ENCODE peak calls at places on chromosomes 6 and 20, in eight cellular contexts. One of them, this sample, is unnamed. For H3K36me3, the result is how much of the 10 kb centered on the place peaks cover.

GRCh38 chr20:2798814-2799213 is 1.6 kb downstream of the CPXM1 start:
- DNase-seq in CD4-positive, alpha-beta memory T cell: no peak
- DNase-seq in SK-N-SH: peak
- DNase-seq in CD8-positive, alpha-beta memory T cell: peak
- DNase-seq in gastrocnemius medialis: no peak
- DNase-seq in heart right ventricle: no peak
- DNase-seq in ovary: no peak
- DNase-seq in aorta: no peak
- DNase-seq in this sample: no peak

GRCh38 chr6:104537185-104537584 is 322.5 kb downstream of the HACE1 start:
- DNase-seq in ovary: no peak
- DNase-seq in gastrocnemius medialis: no peak
- DNase-seq in CD4-positive, alpha-beta memory T cell: no peak
- DNase-seq in CD8-positive, alpha-beta memory T cell: no peak
- DNase-seq in aorta: no peak
- DNase-seq in SK-N-SH: no peak
- DNase-seq in heart right ventricle: no peak
- DNase-seq in this sample: no peak

GRCh38 chr6:90368601-90369000 is 72.0 kb upstream of the BACH2 start:
- DNase-seq in heart right ventricle: no peak
- DNase-seq in CD8-positive, alpha-beta memory T cell: no peak
- DNase-seq in ovary: no peak
- DNase-seq in aorta: no peak
- DNase-seq in gastrocnemius medialis: no peak
- DNase-seq in SK-N-SH: no peak
- DNase-seq in CD4-positive, alpha-beta memory T cell: no peak
- DNase-seq in this sample: no peak

GRCh38 chr20:40663991-40664880 is 24.8 kb downstream of the MAFB start:
- DNase-seq in SK-N-SH: no peak
- DNase-seq in CD8-positive, alpha-beta memory T cell: no peak
- DNase-seq in aorta: no peak
- DNase-seq in heart right ventricle: no peak
- DNase-seq in ovary: no peak
- DNase-seq in gastrocnemius medialis: no peak
- DNase-seq in CD4-positive, alpha-beta memory T cell: no peak
- DNase-seq in this sample: no peak

GRCh38 chr6:144294016-144294415 is 8.9 kb downstream of the UTRN start:
- DNase-seq in ovary: no peak
- DNase-seq in heart right ventricle: no peak
- DNase-seq in CD4-positive, alpha-beta memory T cell: no peak
- DNase-seq in CD8-positive, alpha-beta memory T cell: no peak
- DNase-seq in aorta: no peak
- DNase-seq in SK-N-SH: no peak
- DNase-seq in gastrocnemius medialis: no peak
- DNase-seq in this sample: no peak

GRCh38 chr6:3334579-3334978 is 75.8 kb downstream of the PSMG4 start:
- DNase-seq in gastrocnemius medialis: no peak
- DNase-seq in SK-N-SH: peak
- DNase-seq in ovary: peak
- DNase-seq in heart right ventricle: peak
- DNase-seq in CD8-positive, alpha-beta memory T cell: no peak
- DNase-seq in aorta: peak
- DNase-seq in CD4-positive, alpha-beta memory T cell: no peak
- DNase-seq in this sample: no peak

GRCh38 chr20:50744143-50744792 is 12.9 kb downstream of the PARD6B start:
- DNase-seq in gastrocnemius medialis: peak
- DNase-seq in CD4-positive, alpha-beta memory T cell: no peak
- DNase-seq in CD8-positive, alpha-beta memory T cell: no peak
- DNase-seq in aorta: no peak
- DNase-seq in heart right ventricle: peak
- DNase-seq in ovary: peak
- DNase-seq in SK-N-SH: peak
- DNase-seq in this sample: no peak

GRCh38 chr20:18663932-18664331 is 76.1 kb downstream of the DTD1 start:
- DNase-seq in ovary: no peak
- DNase-seq in gastrocnemius medialis: no peak
- DNase-seq in aorta: no peak
- DNase-seq in CD4-positive, alpha-beta memory T cell: no peak
- DNase-seq in SK-N-SH: no peak
- DNase-seq in heart right ventricle: no peak
- DNase-seq in CD8-positive, alpha-beta memory T cell: no peak
- DNase-seq in this sample: no peak

GRCh38 chr6:166672146-166672545 is 45.1 kb upstream of the RPS6KA2 start:
- DNase-seq in CD8-positive, alpha-beta memory T cell: no peak
- DNase-seq in ovary: no peak
- DNase-seq in heart right ventricle: no peak
- DNase-seq in CD4-positive, alpha-beta memory T cell: no peak
- DNase-seq in gastrocnemius medialis: no peak
- DNase-seq in SK-N-SH: peak
- DNase-seq in aorta: no peak
- DNase-seq in this sample: no peak

GRCh38 chr6:6811151-6812002 is 222.9 kb downstream of the LY86 start:
- DNase-seq in ovary: peak
- DNase-seq in CD8-positive, alpha-beta memory T cell: no peak
- DNase-seq in SK-N-SH: no peak
- DNase-seq in gastrocnemius medialis: no peak
- DNase-seq in aorta: no peak
- DNase-seq in CD4-positive, alpha-beta memory T cell: peak
- DNase-seq in heart right ventricle: no peak
- DNase-seq in this sample: no peak

GRCh38 chr20:61850457-61850856 is 215.2 kb downstream of the TAF4 start:
- DNase-seq in ovary: no peak
- DNase-seq in SK-N-SH: no peak
- DNase-seq in CD4-positive, alpha-beta memory T cell: no peak
- DNase-seq in CD8-positive, alpha-beta memory T cell: no peak
- DNase-seq in aorta: no peak
- DNase-seq in gastrocnemius medialis: no peak
- DNase-seq in heart right ventricle: no peak
- DNase-seq in this sample: no peak

GRCh38 chr6:13395272-13396237 is 67.2 kb upstream of the TBC1D7 start:
- DNase-seq in CD4-positive, alpha-beta memory T cell: no peak
- DNase-seq in SK-N-SH: peak
- DNase-seq in gastrocnemius medialis: no peak
- DNase-seq in aorta: peak
- DNase-seq in CD8-positive, alpha-beta memory T cell: no peak
- DNase-seq in heart right ventricle: peak
- DNase-seq in ovary: peak
- DNase-seq in this sample: no peak

GRCh38 chr6:46042355-46042999 is 26.8 kb upstream of the CLIC5 start:
- DNase-seq in CD4-positive, alpha-beta memory T cell: peak
- DNase-seq in SK-N-SH: peak
- DNase-seq in ovary: no peak
- DNase-seq in CD8-positive, alpha-beta memory T cell: no peak
- DNase-seq in gastrocnemius medialis: no peak
- DNase-seq in aorta: no peak
- DNase-seq in heart right ventricle: no peak
- DNase-seq in this sample: no peak

GRCh38 chr6:30548375-30548774 is 7.9 kb downstream of the GNL1 start:
- DNase-seq in CD4-positive, alpha-beta memory T cell: no peak
- DNase-seq in aorta: no peak
- DNase-seq in ovary: no peak
- DNase-seq in SK-N-SH: no peak
- DNase-seq in gastrocnemius medialis: no peak
- DNase-seq in CD8-positive, alpha-beta memory T cell: no peak
- DNase-seq in heart right ventricle: no peak
- DNase-seq in this sample: no peak

GRCh38 chr6:114140416-114140815 is 169.5 kb upstream of the HDAC2 start:
- DNase-seq in ovary: no peak
- DNase-seq in CD4-positive, alpha-beta memory T cell: no peak
- DNase-seq in CD8-positive, alpha-beta memory T cell: no peak
- DNase-seq in heart right ventricle: no peak
- DNase-seq in aorta: no peak
- DNase-seq in gastrocnemius medialis: no peak
- DNase-seq in SK-N-SH: no peak
- DNase-seq in this sample: no peak

GRCh38 chr20:52132337-52132736 is 59.2 kb downstream of the ZFP64 start:
- DNase-seq in aorta: no peak
- DNase-seq in CD4-positive, alpha-beta memory T cell: no peak
- DNase-seq in ovary: no peak
- DNase-seq in gastrocnemius medialis: no peak
- DNase-seq in SK-N-SH: no peak
- DNase-seq in heart right ventricle: no peak
- DNase-seq in CD8-positive, alpha-beta memory T cell: no peak
- DNase-seq in this sample: no peak

GRCh38 chr6:118467181-118467580 is 80.9 kb upstream of the PLN start:
- DNase-seq in SK-N-SH: no peak
- DNase-seq in heart right ventricle: no peak
- DNase-seq in CD4-positive, alpha-beta memory T cell: no peak
- DNase-seq in CD8-positive, alpha-beta memory T cell: no peak
- DNase-seq in ovary: no peak
- DNase-seq in gastrocnemius medialis: no peak
- DNase-seq in aorta: no peak
- DNase-seq in this sample: no peak

GRCh38 chr6:118468682-118469465 is 79.2 kb upstream of the PLN start:
- DNase-seq in aorta: no peak
- DNase-seq in CD8-positive, alpha-beta memory T cell: no peak
- DNase-seq in SK-N-SH: no peak
- DNase-seq in CD4-positive, alpha-beta memory T cell: no peak
- DNase-seq in ovary: no peak
- DNase-seq in heart right ventricle: no peak
- DNase-seq in gastrocnemius medialis: no peak
- DNase-seq in this sample: no peak

GRCh38 chr6:118469468-118469867 is 78.6 kb upstream of the PLN start:
- DNase-seq in heart right ventricle: no peak
- DNase-seq in ovary: no peak
- DNase-seq in SK-N-SH: no peak
- DNase-seq in CD4-positive, alpha-beta memory T cell: no peak
- DNase-seq in aorta: no peak
- DNase-seq in CD8-positive, alpha-beta memory T cell: no peak
- DNase-seq in gastrocnemius medialis: no peak
- DNase-seq in this sample: no peak

DNA sequence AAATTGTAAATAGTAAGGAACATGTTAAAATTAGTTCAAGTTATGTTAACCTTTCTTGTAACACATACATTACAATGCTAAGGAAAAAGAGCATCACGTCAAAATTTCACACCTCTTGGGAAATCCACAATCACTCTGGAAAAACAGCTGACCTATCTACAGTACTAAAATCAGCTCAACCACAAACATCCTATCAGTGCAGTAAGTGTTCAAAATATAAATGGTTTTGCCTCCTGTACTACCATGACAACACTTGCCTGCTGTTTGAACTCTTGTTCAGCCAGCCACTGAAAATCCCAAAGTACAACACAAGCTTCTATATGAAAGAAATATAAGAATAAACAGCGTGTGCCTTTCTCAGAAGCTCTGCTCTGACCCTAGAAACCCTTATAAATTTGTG is 83.5 kb upstream of the PLN start:
- DNase-seq in SK-N-SH: no peak
- DNase-seq in gastrocnemius medialis: no peak
- DNase-seq in ovary: no peak
- DNase-seq in CD8-positive, alpha-beta memory T cell: no peak
- DNase-seq in heart right ventricle: no peak
- DNase-seq in aorta: no peak
- DNase-seq in CD4-positive, alpha-beta memory T cell: no peak
- DNase-seq in this sample: no peak
- H3K36me3 ChIP-seq in SK-N-SH: under half
- H3K36me3 ChIP-seq in gastrocnemius medialis: under half
- H3K36me3 ChIP-seq in ovary: under half
- H3K36me3 ChIP-seq in CD8-positive, alpha-beta memory T cell: under half
- H3K36me3 ChIP-seq in heart right ventricle: under half
- H3K36me3 ChIP-seq in aorta: under half
- H3K36me3 ChIP-seq in CD4-positive, alpha-beta memory T cell: under half
- H3K36me3 ChIP-seq in this sample: under half

GRCh38 chr20:19913927-19914614 is 103.1 kb upstream of the NAA20 start:
- DNase-seq in gastrocnemius medialis: no peak
- DNase-seq in ovary: no peak
- DNase-seq in heart right ventricle: no peak
- DNase-seq in aorta: no peak
- DNase-seq in CD4-positive, alpha-beta memory T cell: no peak
- DNase-seq in CD8-positive, alpha-beta memory T cell: no peak
- DNase-seq in SK-N-SH: no peak
- DNase-seq in this sample: no peak
- H3K4me3 ChIP-seq in gastrocnemius medialis: no peak
- H3K4me3 ChIP-seq in ovary: no peak
- H3K4me3 ChIP-seq in heart right ventricle: no peak
- H3K4me3 ChIP-seq in aorta: no peak
- H3K4me3 ChIP-seq in CD4-positive, alpha-beta memory T cell: no peak
- H3K4me3 ChIP-seq in CD8-positive, alpha-beta memory T cell: no peak
- H3K4me3 ChIP-seq in SK-N-SH: no peak
- H3K4me3 ChIP-seq in this sample: no peak

DNA sequence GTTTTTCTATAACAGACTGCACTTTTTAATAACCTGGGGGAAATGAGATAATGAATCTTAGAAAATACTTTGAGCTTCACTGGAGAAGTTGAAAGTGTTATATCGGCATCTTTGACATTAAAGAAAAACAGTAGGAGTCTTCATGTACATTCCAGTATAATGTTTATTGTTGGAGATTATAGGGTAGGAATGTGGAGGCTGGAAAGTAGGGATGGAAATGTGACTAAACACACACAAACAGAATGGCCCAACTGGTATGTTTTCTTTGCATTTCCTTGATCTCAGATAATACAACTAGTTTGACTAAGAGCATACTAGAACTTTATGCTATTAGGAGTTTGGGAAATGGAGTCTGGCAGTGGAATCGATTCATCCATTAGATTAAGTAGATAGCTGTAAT is 10.1 kb upstream of the BAG2 start:
- DNase-seq in heart right ventricle: no peak
- DNase-seq in aorta: no peak
- DNase-seq in ovary: no peak
- DNase-seq in CD8-positive, alpha-beta memory T cell: no peak
- DNase-seq in CD4-positive, alpha-beta memory T cell: no peak
- DNase-seq in SK-N-SH: no peak
- DNase-seq in gastrocnemius medialis: no peak
- DNase-seq in this sample: no peak
- H3K36me3 ChIP-seq in heart right ventricle: under half
- H3K36me3 ChIP-seq in aorta: under half
- H3K36me3 ChIP-seq in ovary: under half
- H3K36me3 ChIP-seq in CD8-positive, alpha-beta memory T cell: under half
- H3K36me3 ChIP-seq in CD4-positive, alpha-beta memory T cell: under half
- H3K36me3 ChIP-seq in SK-N-SH: half or more
- H3K36me3 ChIP-seq in gastrocnemius medialis: under half
- H3K36me3 ChIP-seq in this sample: under half

GRCh38 chr6:126339796-126340750 is at the start of gene CENPW:
- DNase-seq in aorta: peak
- DNase-seq in heart right ventricle: peak
- DNase-seq in CD4-positive, alpha-beta memory T cell: peak
- DNase-seq in SK-N-SH: peak
- DNase-seq in ovary: peak
- DNase-seq in gastrocnemius medialis: peak
- DNase-seq in CD8-positive, alpha-beta memory T cell: peak
- DNase-seq in this sample: peak

GRCh38 chr6:126337323-126337722 is 2.6 kb upstream of the CENPW start:
- DNase-seq in CD8-positive, alpha-beta memory T cell: no peak
- DNase-seq in aorta: no peak
- DNase-seq in heart right ventricle: no peak
- DNase-seq in gastrocnemius medialis: peak
- DNase-seq in SK-N-SH: no peak
- DNase-seq in ovary: no peak
- DNase-seq in CD4-positive, alpha-beta memory T cell: no peak
- DNase-seq in this sample: no peak

GRCh38 chr6:126335210-126335609 is 4.7 kb upstream of the CENPW start:
- DNase-seq in CD4-positive, alpha-beta memory T cell: no peak
- DNase-seq in CD8-positive, alpha-beta memory T cell: no peak
- DNase-seq in heart right ventricle: no peak
- DNase-seq in aorta: no peak
- DNase-seq in gastrocnemius medialis: no peak
- DNase-seq in ovary: no peak
- DNase-seq in SK-N-SH: no peak
- DNase-seq in this sample: no peak

GRCh38 chr6:126344181-126344580 is 4.3 kb downstream of the CENPW start:
- DNase-seq in SK-N-SH: no peak
- DNase-seq in CD4-positive, alpha-beta memory T cell: no peak
- DNase-seq in aorta: no peak
- DNase-seq in ovary: no peak
- DNase-seq in CD8-positive, alpha-beta memory T cell: no peak
- DNase-seq in gastrocnemius medialis: no peak
- DNase-seq in heart right ventricle: no peak
- DNase-seq in this sample: no peak

GRCh38 chr6:126341126-126341525 is 1.2 kb downstream of the CENPW start:
- DNase-seq in CD8-positive, alpha-beta memory T cell: no peak
- DNase-seq in ovary: no peak
- DNase-seq in SK-N-SH: no peak
- DNase-seq in gastrocnemius medialis: no peak
- DNase-seq in aorta: no peak
- DNase-seq in heart right ventricle: no peak
- DNase-seq in CD4-positive, alpha-beta memory T cell: no peak
- DNase-seq in this sample: no peak
- H3K4me3 ChIP-seq in CD8-positive, alpha-beta memory T cell: peak
- H3K4me3 ChIP-seq in ovary: peak
- H3K4me3 ChIP-seq in SK-N-SH: peak
- H3K4me3 ChIP-seq in gastrocnemius medialis: peak
- H3K4me3 ChIP-seq in aorta: no peak
- H3K4me3 ChIP-seq in heart right ventricle: no peak
- H3K4me3 ChIP-seq in CD4-positive, alpha-beta memory T cell: no peak
- H3K4me3 ChIP-seq in this sample: peak